ENCODE peak calls at places on chromosomes 7 and 10, in eight cellular contexts. C is CD8-positive, alpha-beta T cell; Y is tibial artery; K is H1; L is activated CD8-positive, alpha-beta T cell treated with anti-CD3 and anti-CD28 coated beads for 36 hours; T is right lobe of liver; J is BJ; N is A549. O is an unnamed sample.

GRCh38 chr7:130350945-130351663 is 6.5 kb downstream of the CPA5 start:
- DNase-seq in L (peak; percentile 30), K (no peak), Y (no peak), N (no peak), C (no peak), T (no peak), J (no peak), O (no peak)

GRCh38 chr10:72285972-72286521 is 12.3 kb downstream of the DDIT4 start:
- DNase-seq in J (no peak), L (no peak), K (no peak), C (no peak), N (no peak), T (no peak), Y (no peak), O (no peak)

GRCh38 chr10:46091834-46092522 is 45.9 kb upstream of the MSMB start:
- DNase-seq in N (no peak), L (peak; percentile 12), C (no peak), J (no peak), Y (no peak), K (no peak), T (no peak), O (peak; percentile 79)

GRCh38 chr7:100556541-100556940 is 17.2 kb downstream of the SAP25 start:
- DNase-seq in C (no peak), K (no peak), L (no peak), T (no peak), N (no peak), Y (no peak), J (no peak), O (no peak)

GRCh38 chr7:41695661-41696322 is 7.1 kb downstream of the INHBA start:
- DNase-seq in N (peak; percentile 12), C (no peak), L (no peak), Y (no peak), J (no peak), T (no peak), K (no peak), O (no peak)

GRCh38 chr10:120601999-120602398 is 145.0 kb downstream of the PLPP4 start:
- DNase-seq in K (no peak), J (no peak), L (no peak), N (no peak), Y (no peak), C (no peak), T (no peak), O (no peak)

GRCh38 chr7:21731977-21732376 is 189.1 kb downstream of the DNAH11 start:
- DNase-seq in K (no peak), L (no peak), N (no peak), J (no peak), T (no peak), C (no peak), Y (no peak), O (no peak)

GRCh38 chr7:105187302-105188169 is 173.5 kb downstream of the KMT2E start:
- DNase-seq in T (no peak), C (no peak), Y (no peak), L (no peak), J (no peak), N (no peak), K (no peak), O (no peak)

GRCh38 chr10:29555746-29556481 is 78.9 kb downstream of the SVIL start:
- DNase-seq in K (no peak), Y (no peak), T (no peak), C (no peak), N (no peak), J (peak; percentile 39), L (no peak), O (no peak)

GRCh38 chr10:7484456-7485266 is 73.8 kb upstream of the SFMBT2 start:
- DNase-seq in C (peak; percentile 81), T (no peak), K (no peak), J (no peak), L (peak; percentile 88), N (no peak), Y (no peak), O (no peak)

GRCh38 chr10:100109670-100110069 is 28.0 kb upstream of the CPN1 start:
- DNase-seq in L (peak; percentile 7), J (no peak), C (no peak), Y (no peak), T (no peak), K (no peak), N (no peak), O (no peak)

GRCh38 chr7:135414850-135415439 is 95.0 kb downstream of the CNOT4 start:
- DNase-seq in L (peak; percentile 73), N (peak; percentile 16), C (no peak), Y (no peak), J (peak; percentile 7), T (peak; percentile 47), K (peak; percentile 72), O (no peak)

GRCh38 chr10:72630144-72630543 is 4.3 kb upstream of the MICU1 start:
- DNase-seq in J (no peak), L (no peak), K (no peak), T (no peak), Y (no peak), C (no peak), N (no peak), O (no peak)

GRCh38 chr10:52472406-52473146 is 158.5 kb downstream of the DKK1 start:
- DNase-seq in N (no peak), Y (no peak), J (no peak), T (no peak), K (no peak), C (no peak), L (no peak), O (no peak)

GRCh38 chr7:92788559-92789183 is 47.7 kb downstream of the CDK6 start:
- DNase-seq in J (no peak), L (no peak), C (no peak), Y (no peak), K (no peak), T (no peak), N (no peak), O (no peak)

GRCh38 chr7:36794689-36795088 is 70.4 kb upstream of the AOAH start:
- DNase-seq in T (no peak), J (no peak), K (no peak), L (no peak), N (no peak), C (no peak), Y (no peak), O (no peak)

GRCh38 chr10:24503627-24504320 is 219.9 kb downstream of the ARHGAP21 start:
- DNase-seq in J (no peak), L (peak; percentile 65), N (peak; percentile 34), K (peak; percentile 77), T (no peak), C (no peak), Y (no peak), O (peak; percentile 46)
- TF ChIP-seq CTCF in J (peak; percentile 67), L (peak; percentile 60), N (peak; percentile 90), K (peak; percentile 82), T (peak; percentile 67), C (no peak), Y (no peak), O (peak; percentile 45)

GRCh38 chr7:158829021-158829341 is 328 bp downstream of the ESYT2 start:
- DNase-seq in Y (peak; percentile 48), C (peak; percentile 82), J (no peak), K (no peak), L (peak; percentile 77), T (peak; percentile 67), N (peak; percentile 60), O (peak; percentile 71)
- TF ChIP-seq CTCF in Y (no peak), C (no peak), J (no peak), K (no peak), L (no peak), T (no peak), N (no peak), O (no peak)

GRCh38 chr7:20543565-20543964 is 71.9 kb upstream of the ABCB5 start:
- DNase-seq in K (no peak), L (no peak), N (no peak), Y (no peak), T (no peak), J (no peak), C (no peak), O (no peak)

GRCh38 chr7:20542594-20542993 is 72.9 kb upstream of the ABCB5 start:
- DNase-seq in C (no peak), J (peak; percentile 3), L (no peak), N (no peak), Y (peak; percentile 57), K (no peak), T (no peak), O (no peak)

GRCh38 chr7:20541615-20542349 is 73.7 kb upstream of the ABCB5 start:
- DNase-seq in T (no peak), J (no peak), K (no peak), N (no peak), L (no peak), Y (no peak), C (no peak), O (no peak)

GRCh38 chr7:20535541-20535940 is 79.9 kb upstream of the ABCB5 start:
- DNase-seq in Y (no peak), C (no peak), L (no peak), N (no peak), K (no peak), J (no peak), T (no peak), O (no peak)

GRCh38 chr7:20539201-20539600 is 76.3 kb upstream of the ABCB5 start:
- DNase-seq in K (no peak), Y (no peak), T (no peak), N (peak; percentile 4), J (no peak), C (no peak), L (no peak), O (no peak)
- TF ChIP-seq CTCF in K (peak; percentile 59), Y (no peak), T (no peak), N (no peak), J (no peak), C (no peak), L (no peak), O (no peak)

GRCh38 chr7:107559864-107560263 is 3.9 kb downstream of the COG5 start:
- DNase-seq in J (no peak), L (no peak), K (no peak), C (no peak), T (no peak), Y (no peak), N (no peak), O (no peak)

GRCh38 chr7:107560898-107561516 is 2.7 kb downstream of the COG5 start:
- DNase-seq in T (no peak), J (no peak), K (no peak), C (peak; percentile 51), N (no peak), L (peak; percentile 43), Y (no peak), O (no peak)

GRCh38 chr7:107564553-107565298 is 955 bp downstream of the DUS4L start:
- DNase-seq in T (no peak), K (no peak), J (peak; percentile 59), L (no peak), N (no peak), Y (no peak), C (no peak), O (no peak)

GRCh38 chr7:107563761-107564552 is at the start of the genes COG5 and DUS4L:
- DNase-seq in L (peak; percentile 87), J (no peak), N (peak; percentile 66), T (peak; percentile 89), K (peak; percentile 92), Y (peak; percentile 76), C (peak; percentile 85), O (peak; percentile 93)

DNA sequence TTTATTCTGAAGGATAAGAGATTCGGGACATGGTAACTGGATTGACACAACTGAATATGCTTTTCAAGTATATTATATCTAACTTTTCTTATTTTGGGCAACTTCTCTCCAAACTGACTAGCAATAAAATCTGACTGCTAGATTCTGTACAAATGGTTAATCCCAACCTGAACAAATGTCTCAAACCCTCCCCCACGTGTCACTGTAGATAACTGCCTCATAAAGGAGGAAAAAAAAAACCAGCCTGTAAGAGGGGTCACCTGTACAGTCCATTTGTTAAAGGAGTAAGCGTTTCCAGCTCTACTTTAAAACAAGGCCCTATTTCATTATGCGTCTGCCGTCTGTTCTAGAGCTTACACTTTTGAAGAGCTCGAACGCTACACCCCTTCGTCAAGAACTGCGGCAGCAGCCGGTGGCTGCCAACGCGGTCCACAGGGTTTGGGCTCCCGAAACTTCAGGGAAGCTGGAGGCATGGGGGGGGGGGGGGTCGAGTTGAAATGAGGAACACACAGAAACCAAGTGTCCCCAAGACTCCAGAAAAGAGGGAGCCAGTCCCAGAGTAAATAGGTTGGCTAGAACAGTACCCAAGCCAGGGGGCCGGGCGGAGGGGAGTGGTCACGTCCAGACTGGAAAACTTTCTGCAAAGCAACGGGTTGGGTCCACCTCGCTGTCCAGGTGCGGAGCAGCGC is 504 bp downstream of the COG5 start:
- DNase-seq in K (no peak), Y (peak; percentile 55), N (peak; percentile 46), T (no peak), L (no peak), C (no peak), J (no peak), O (no peak)
- TF ChIP-seq CTCF in K (no peak), Y (no peak), N (no peak), T (no peak), L (no peak), C (no peak), J (no peak), O (no peak)